ENCODE peak calls at places on chromosomes 2 and 18, in eight cellular contexts. P, T, U, X, K, L, G and A are unnamed samples. For H3K9me3, the result is how much of the 10 kb centered on the place peaks cover.

GRCh38 chr2:14633031-14633430 is 514 bp downstream of the LRATD1 start:
- DNase-seq in K (no peak), U (peak), T (no peak), X (no peak), P (peak), L (no peak), G (no peak), A (peak)

GRCh38 chr2:17719562-17720371 is 33.8 kb downstream of the SMC6 start:
- DNase-seq in G (peak), U (no peak), X (no peak), T (no peak), P (no peak), L (peak), K (peak), A (peak)

GRCh38 chr2:130918421-130918820 is 81.7 kb downstream of the ARHGEF4 start:
- DNase-seq in P (no peak), G (no peak), L (no peak), U (no peak), T (no peak), X (no peak), K (no peak), A (no peak)

GRCh38 chr2:116074161-116074560 is 1631.7 kb downstream of the DPP10 start:
- DNase-seq in T (no peak), U (no peak), P (no peak), K (no peak), G (no peak), X (no peak), L (no peak), A (no peak)

GRCh38 chr2:170005702-170006101 is 172.2 kb upstream of the MYO3B start:
- DNase-seq in L (peak), P (no peak), T (no peak), U (no peak), K (no peak), G (no peak), X (no peak), A (no peak)

GRCh38 chr2:152486737-152487063 is 151.7 kb downstream of the FMNL2 start:
- DNase-seq in T (no peak), P (no peak), K (no peak), U (no peak), L (no peak), G (no peak), X (no peak), A (no peak)

GRCh38 chr2:124796647-124797437 is 771.8 kb downstream of the CNTNAP5 start:
- DNase-seq in P (no peak), T (peak), K (no peak), L (no peak), X (no peak), U (no peak), G (no peak), A (no peak)

GRCh38 chr18:79595876-79596374 is 83.7 kb upstream of the CTDP1 start:
- DNase-seq in L (no peak), U (no peak), X (no peak), G (no peak), P (peak), T (no peak), K (no peak), A (no peak)

GRCh38 chr2:117979911-117980341 is 33.9 kb downstream of the CCDC93 start:
- DNase-seq in G (no peak), P (no peak), L (no peak), U (no peak), X (no peak), K (peak), T (no peak), A (no peak)

GRCh38 chr2:2846379-2847130 is 515.5 kb upstream of the MYT1L start:
- DNase-seq in G (no peak), U (no peak), X (no peak), T (no peak), P (peak), L (peak), K (no peak), A (peak)
- H3K9me3 ChIP-seq in G (under half), U (under half), X (under half), T (under half), P (under half), L (under half), K (under half), A (under half)

GRCh38 chr2:96131818-96132745 is 6.2 kb downstream of the ASTL start:
- DNase-seq in X (no peak), T (no peak), K (no peak), G (no peak), U (no peak), P (no peak), L (no peak), A (no peak)

GRCh38 chr2:96135171-96135570 is 3.1 kb downstream of the ASTL start:
- DNase-seq in P (peak), U (no peak), G (no peak), X (no peak), T (no peak), L (no peak), K (no peak), A (no peak)

GRCh38 chr2:96129528-96130120 is 8.7 kb downstream of the ASTL start:
- DNase-seq in U (no peak), L (no peak), G (no peak), K (no peak), X (no peak), P (no peak), T (no peak), A (no peak)

GRCh38 chr2:96134421-96134820 is 3.9 kb downstream of the ASTL start:
- DNase-seq in T (no peak), P (no peak), X (no peak), U (no peak), K (no peak), L (no peak), G (no peak), A (no peak)

DNA sequence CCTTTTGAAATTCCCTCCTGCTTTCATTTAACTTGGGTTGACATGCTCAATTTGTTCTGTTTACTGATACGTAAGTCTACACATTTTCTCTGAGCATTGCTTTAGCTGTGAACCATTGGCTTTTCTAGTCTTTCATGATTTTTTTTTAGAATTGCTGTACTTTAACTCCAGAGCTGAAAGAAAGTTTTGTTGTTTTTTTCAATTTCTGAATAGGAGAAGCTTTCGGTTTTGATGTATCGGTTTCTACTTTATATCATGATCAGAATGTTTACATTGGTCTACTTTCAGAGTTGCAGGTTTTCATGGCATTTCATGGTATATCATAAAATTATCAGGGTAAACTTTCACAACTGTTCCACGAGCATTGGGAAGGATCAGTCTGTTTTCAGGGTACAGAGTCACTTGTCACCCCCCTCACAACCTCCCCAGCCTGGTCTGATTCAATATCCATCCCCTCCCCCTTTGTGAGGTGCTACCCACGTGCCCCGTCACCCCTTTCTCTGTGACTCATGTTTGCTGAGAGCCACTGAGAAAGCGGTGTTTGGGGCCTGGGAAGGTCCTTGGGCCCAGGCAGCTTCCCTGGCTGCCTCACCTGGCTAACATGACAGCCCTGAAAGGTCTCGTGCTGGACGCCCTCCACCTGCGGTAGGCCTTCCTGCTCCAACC is 7.0 kb downstream of the ASTL start:
- DNase-seq in L (no peak), K (no peak), P (no peak), T (no peak), U (no peak), G (peak), X (no peak), A (no peak)
- H3K9ac ChIP-seq in L (peak), K (no peak), P (no peak), T (no peak), U (no peak), G (peak), X (no peak), A (no peak)

DNA sequence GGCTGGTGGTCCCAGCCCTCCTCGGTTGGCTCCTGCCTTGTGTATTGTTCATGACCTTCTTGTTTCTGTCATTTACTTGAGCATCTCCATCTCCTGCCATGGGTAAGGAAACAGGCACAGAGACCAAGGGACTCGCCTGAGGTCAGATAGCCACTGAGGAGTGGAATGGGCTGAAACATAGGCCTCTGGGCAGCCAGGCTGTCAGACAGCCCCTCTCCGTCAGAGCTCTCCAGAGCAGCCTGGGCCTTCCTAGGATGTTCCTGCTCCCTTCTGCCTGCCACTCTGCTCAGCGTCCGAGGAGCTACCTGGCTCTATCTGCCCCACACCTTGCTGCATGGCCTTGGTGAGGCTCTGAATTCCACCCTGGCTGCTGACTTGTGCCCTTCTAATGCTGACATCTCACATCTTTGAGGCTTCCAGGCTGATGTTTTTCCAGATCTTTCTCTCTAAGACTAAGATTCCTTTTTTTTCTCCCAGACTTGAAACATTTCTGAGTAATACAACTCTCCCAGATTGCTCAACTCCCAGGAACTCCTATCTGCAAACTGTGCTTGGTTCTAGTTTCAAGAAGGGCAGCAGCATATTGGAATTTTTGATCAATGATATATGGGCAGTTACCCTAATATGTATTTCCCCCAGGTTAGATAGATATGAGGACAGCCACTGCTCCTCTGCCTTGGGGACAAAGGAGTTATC is 67.7 kb downstream of the MCFD2 start:
- DNase-seq in G (no peak), L (no peak), T (peak), X (no peak), U (no peak), K (peak), P (peak), A (peak)
- H3K4me3 ChIP-seq in G (no peak), L (no peak), T (no peak), X (no peak), U (no peak), K (peak), P (no peak), A (no peak)

DNA sequence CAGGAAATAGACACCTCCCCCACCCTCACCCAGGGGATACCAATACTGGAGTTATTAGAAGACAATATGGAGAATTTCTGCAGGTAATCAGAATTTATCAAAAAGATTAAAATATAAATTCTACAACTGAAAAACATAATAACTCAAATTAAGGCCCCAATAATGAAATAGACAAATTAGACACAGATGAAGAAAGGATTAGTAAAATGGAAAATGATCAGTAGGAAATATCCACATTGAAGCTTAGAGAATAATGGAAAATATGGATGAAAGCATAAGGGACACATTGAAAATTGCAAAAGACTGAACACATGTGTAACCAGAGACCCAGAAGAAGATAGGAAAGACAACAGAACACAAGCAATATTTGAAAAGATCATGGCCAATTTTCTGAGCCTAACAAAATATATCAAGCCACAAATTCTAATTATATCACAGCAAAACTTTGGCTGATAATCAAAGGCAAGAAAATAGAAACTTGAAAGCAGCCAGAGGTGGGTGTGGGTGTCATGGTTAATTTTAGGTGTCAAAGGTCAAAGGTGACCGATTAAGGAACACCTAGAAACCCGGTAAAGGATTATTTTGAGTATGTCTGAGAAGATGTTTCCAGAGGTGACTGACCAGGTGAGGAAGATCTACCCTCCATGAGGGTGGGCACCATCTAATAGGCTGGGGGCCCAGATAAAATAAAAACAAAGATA is 28.2 kb downstream of the BOK start:
- DNase-seq in U (no peak), P (no peak), K (no peak), T (no peak), X (no peak), L (no peak), G (no peak), A (no peak)
- H3K9me3 ChIP-seq in U (under half), P (under half), K (under half), T (under half), X (under half), L (under half), G (under half), A (under half)

DNA sequence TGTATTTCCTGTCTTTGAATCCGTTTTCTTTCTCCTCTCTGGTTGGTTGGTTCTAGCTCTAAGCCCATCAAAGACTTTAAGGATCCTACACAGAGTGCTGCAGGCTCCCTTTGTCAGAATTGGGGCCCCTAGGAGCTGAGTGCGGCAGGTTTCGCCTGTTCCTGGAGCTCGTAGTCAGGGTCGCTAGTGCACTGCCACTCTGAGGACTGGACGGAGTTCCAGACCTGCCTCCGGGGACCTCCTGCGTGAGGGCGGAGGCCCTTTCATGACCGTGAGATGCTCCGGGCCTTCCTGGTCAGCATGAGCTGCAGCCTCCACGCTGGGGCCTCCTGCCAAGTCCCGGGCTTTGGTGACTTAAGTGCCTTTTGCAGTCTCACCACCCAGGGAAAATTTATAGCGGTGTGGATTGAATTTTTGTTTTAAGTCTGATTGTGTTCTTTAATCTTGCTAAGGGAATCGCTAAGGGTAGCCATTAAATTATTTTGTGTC is 33.7 kb downstream of the CHRNA1 start:
- DNase-seq in U (no peak), X (no peak), K (no peak), G (no peak), T (no peak), P (no peak), L (no peak), A (no peak)
- H3K9ac ChIP-seq in U (no peak), X (no peak), K (no peak), G (no peak), T (no peak), P (no peak), L (no peak), A (no peak)

DNA sequence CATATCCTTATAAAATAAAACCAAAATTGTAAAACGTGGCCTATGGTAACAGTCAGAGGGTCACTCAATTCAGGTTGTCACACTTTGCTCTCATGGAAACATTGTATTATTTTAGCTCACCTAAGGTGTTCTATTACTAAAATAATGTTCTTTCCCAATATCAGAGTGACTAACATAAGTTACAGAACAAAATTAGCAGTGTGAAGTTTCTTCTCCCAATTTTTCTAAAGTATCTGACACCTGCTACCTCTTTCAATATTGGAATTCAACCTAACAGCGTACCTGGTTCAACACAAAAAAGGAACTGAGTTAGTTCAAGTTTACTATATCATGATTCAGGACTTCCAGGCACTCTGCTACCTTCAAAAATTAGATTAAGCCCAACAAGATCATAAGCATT is 190.4 kb downstream of the ZEB2 start:
- DNase-seq in T (no peak), X (no peak), K (no peak), U (no peak), L (no peak), P (no peak), G (no peak), A (no peak)
- H3K4me3 ChIP-seq in T (no peak), X (no peak), K (no peak), U (no peak), L (no peak), P (no peak), G (no peak), A (no peak)

GRCh38 chr18:35362531-35362930 is 14.6 kb downstream of the ZNF396 start:
- DNase-seq in T (no peak), P (no peak), K (no peak), L (no peak), X (peak), G (no peak), U (no peak), A (no peak)

DNA sequence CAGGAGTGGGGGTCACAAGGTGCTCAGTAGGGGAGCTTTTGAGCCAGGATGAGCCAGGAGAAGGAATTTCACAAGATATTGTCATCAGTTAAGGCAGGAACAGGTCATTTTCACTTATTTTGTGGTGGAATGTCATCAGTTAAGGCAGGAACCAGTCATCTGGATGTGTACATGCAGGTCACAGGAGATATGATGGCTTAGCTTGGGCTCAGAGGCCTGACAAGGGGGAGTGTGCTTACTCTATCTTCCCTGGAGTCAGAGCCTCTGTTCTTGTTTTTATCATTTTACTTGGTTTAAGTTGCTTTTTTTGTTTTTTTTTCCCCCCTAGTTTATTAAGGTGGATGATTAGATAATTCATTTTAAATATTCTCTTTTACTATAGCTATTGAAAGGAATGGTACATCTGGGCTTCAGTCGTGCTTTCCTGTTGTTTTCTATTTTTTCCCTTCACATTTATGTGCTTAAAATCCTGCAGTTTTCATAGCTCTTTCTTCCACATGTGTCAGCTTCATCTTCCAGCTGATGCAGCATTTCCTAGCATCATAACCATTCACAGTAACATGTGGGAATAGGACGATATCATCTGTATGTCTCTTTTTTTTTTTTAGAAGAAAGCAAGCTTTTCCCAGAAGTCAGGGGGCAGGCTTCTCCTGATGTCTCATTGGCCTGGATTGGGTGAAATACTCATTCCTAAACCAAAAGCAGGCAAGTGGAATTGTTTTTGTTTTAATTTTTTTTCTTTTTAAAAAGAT is 15.4 kb downstream of the ZNF396 start:
- DNase-seq in G (no peak), K (no peak), P (no peak), L (no peak), X (no peak), U (no peak), T (no peak), A (no peak)
- H3K9me3 ChIP-seq in G (under half), K (under half), P (under half), L (under half), X (under half), U (under half), T (under half), A (under half)